ENCODE peak calls at places on chromosomes 16 and 17, in six cellular contexts. T is ascending aorta, S is upper lobe of right lung, Q is heart right ventricle, J is endodermal cell, C is testis. I is an unnamed sample. For H3K36me3, the result is how much of the 10 kb centered on the place peaks cover.

GRCh38 chr16:10093564-10093963 is 88.7 kb downstream of the GRIN2A start:
- DNase-seq in T (no peak), S (no peak), Q (no peak), J (no peak), C (no peak), I (no peak)

GRCh38 chr16:82016268-82016667 is 5.0 kb upstream of the SDR42E1 start:
- DNase-seq in T (no peak), S (no peak), Q (peak), J (no peak), C (no peak), I (no peak)

GRCh38 chr17:30969989-30970680 is 704 bp upstream of the RNF135 start:
- DNase-seq in T (peak), S (no peak), Q (no peak), J (peak), C (peak), I (no peak)

GRCh38 chr17:7224110-7224509 is 4.4 kb downstream of the ACADVL start:
- DNase-seq in T (no peak), S (no peak), Q (peak), J (no peak), C (no peak), I (no peak)

GRCh38 chr17:82272495-82273326 is 789 bp downstream of the CSNK1D start:
- DNase-seq in T (peak), S (peak), Q (peak), J (peak), C (peak), I (peak)

GRCh38 chr16:2687531-2688308 is 5.4 kb downstream of the KCTD5 start:
- DNase-seq in T (no peak), S (peak), Q (no peak), J (no peak), C (no peak), I (no peak)

GRCh38 chr17:7466644-7467341 is 12.6 kb downstream of the ZBTB4 start:
- DNase-seq in T (peak), S (no peak), Q (peak), J (no peak), C (peak), I (no peak)

GRCh38 chr17:6386041-6386630 is 48.8 kb downstream of the AIPL1 start:
- DNase-seq in T (no peak), S (no peak), Q (no peak), J (peak), C (no peak), I (no peak)

GRCh38 chr16:80852261-80852872 is 48.0 kb upstream of the CDYL2 start:
- DNase-seq in T (no peak), S (no peak), Q (no peak), J (peak), C (peak), I (peak)

GRCh38 chr16:72985148-72985882 is 62.6 kb downstream of the ZFHX3 start:
- DNase-seq in T (peak), S (no peak), Q (peak), J (peak), C (peak), I (no peak)

GRCh38 chr17:70288540-70289290 is 119.4 kb downstream of the KCNJ2 start:
- DNase-seq in T (no peak), S (no peak), Q (no peak), J (no peak), C (no peak), I (no peak)

GRCh38 chr16:14485811-14486519 is 144.1 kb downstream of the PARN start:
- DNase-seq in T (no peak), S (no peak), Q (no peak), J (no peak), C (no peak), I (no peak)

DNA sequence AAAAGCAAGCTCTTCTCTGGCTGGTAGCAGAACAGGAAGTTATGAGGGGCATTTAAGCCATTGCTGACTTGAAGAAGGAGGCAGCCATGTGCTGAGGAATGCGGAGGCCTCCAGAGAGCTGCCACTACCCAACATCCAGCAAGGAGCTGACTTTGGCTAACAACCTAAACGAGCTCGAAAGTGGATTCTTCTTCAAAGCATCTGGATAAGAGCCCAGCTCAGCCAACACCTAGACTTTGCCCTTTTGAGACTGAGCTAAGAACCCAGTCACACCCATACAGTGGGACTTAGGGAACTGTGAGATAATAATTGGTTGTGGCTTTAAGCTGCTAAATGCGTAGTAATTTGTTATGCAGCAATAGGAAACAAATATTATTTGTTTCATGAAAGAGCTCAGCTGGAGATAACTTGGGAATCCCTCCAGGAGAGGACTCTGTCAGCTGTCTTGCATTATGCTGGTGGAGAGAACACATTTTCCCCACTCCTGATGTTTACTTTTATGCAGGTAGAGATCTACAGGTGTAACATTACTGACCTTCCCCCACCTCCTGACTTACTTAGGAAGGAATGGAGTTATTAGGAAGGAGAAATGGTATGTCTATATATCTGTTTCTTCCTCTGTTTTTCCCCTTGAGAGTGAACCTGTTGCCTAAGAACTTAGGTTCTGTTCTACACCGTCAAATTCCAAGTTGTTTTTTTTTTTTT is 52.7 kb upstream of the ZNF629 start:
- DNase-seq in T (no peak), S (no peak), Q (no peak), J (peak), C (no peak), I (no peak)
- H3K4me3 ChIP-seq in T (no peak), S (no peak), Q (no peak), J (peak), C (no peak), I (no peak)

DNA sequence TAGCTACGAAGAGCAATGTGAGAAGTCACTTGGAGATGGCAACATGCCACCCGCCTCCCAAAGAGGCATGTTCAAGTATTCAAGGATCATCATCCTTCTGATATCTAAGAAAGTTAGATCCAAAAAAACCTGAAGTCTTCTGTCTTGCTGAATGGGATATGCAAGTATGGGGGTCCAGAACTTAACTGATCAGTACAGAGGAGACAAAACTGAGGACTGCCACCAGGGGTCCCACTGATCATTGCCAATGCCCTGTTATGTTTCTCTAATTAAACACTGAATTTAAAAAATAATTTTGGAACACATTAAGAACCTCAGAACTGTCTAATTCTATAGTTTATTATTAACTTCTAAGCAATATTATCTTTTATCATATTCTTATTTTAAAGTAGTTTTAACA is 99.7 kb downstream of the CDH8 start:
- DNase-seq in T (no peak), S (no peak), Q (no peak), J (peak), C (no peak), I (no peak)
- TF ChIP-seq CTCF in T (no peak), S (no peak), Q (peak), J (peak), C (no peak), I (peak)

GRCh38 chr17:39717660-39718059 is 12.7 kb downstream of the MIEN1 start:
- DNase-seq in T (no peak), S (no peak), Q (no peak), J (no peak), C (no peak), I (no peak)

GRCh38 chr17:39722104-39722503 is 8.2 kb downstream of the MIEN1 start:
- DNase-seq in T (no peak), S (no peak), Q (no peak), J (no peak), C (no peak), I (no peak)

GRCh38 chr17:39716879-39717536 is 13.3 kb downstream of the MIEN1 start:
- DNase-seq in T (no peak), S (no peak), Q (no peak), J (no peak), C (no peak), I (no peak)

GRCh38 chr17:39719563-39719962 is 10.8 kb downstream of the MIEN1 start:
- DNase-seq in T (no peak), S (no peak), Q (no peak), J (no peak), C (no peak), I (no peak)

DNA sequence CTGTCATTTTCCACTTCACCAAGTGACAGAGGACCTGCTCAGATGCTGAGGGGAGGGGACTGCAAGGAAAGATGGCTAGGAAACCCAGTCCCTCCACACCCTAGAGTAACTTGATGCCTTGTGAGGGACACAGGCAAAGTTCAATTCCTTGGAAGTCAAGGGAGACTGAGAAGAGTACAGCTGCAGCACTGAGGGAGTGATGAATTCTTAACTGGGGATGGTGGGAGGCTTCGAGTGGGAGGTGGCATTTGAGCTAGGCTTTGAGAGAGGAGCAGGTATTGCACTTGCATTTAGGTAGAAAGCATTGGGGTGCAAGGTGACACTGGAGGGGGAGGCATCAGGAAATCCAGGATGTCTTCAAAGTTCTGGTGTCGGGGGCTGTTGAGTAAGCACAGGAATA is 10.4 kb downstream of the MIEN1 start:
- DNase-seq in T (no peak), S (no peak), Q (no peak), J (no peak), C (no peak), I (no peak)
- H3K36me3 ChIP-seq in T (half or more), S (under half), Q (half or more), J (half or more), C (under half), I (under half)

DNA sequence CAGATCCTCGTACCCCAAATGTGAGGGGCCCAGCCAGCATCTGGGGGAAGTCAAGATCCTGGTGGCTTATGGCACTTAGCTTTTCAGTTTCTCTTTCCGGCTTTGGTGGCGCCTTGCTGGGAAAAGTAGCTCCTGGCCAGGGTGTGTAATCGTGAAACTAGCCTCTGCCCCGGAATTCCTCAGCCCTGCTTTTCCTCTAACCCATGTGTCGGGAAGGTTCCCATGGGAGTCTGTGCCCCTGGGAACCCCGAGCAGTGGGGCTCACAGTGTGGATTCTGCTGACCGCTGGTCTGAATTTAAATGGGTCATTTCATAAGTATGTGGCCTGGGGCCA is 3.3 kb upstream of the SOCS1 start:
- DNase-seq in T (no peak), S (no peak), Q (no peak), J (no peak), C (no peak), I (no peak)
- H3K4me3 ChIP-seq in T (peak), S (peak), Q (no peak), J (no peak), C (no peak), I (no peak)

DNA sequence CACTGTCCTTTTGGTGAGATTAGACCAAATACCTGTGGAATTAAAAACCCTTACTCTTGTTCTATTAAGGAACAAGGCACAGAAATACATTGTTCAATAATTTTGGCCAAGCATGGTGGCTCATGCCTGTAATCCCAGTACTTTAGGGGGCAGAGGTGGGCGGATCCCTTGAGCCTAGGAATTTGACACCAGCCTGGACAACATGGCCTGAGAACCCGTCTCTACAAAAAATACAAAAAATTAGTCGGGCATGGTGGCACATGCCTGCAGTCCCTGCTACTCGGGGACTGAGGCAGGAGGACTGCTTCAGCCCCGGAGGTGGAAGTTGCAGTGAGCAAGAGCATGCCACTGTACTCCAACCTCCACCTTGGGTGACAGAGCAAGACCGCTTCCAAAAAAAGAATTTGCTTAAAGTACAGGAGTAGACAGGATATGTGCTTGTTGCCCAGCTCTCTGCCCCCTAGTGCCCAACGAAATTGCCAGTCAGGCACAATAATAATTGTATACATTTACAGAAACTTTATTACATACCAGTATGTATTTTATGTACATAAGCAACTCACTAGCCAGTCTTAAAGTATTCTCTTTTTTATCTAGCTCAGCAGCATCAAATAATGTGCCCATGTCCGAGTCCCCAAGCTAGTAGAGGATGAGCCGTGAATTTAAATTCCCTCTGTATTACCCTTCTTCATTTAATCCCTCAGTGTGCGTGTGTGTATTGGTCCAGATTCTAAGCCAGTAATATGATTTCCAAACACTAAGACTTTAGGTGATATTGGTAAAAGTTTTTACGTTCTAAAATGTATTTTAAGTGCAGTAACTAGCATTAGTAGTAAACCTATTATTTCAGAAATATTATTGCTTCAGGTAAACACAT is 1.4 kb downstream of the THUMPD1 start:
- DNase-seq in T (no peak), S (no peak), Q (no peak), J (no peak), C (no peak), I (no peak)
- TF ChIP-seq CTCF in T (no peak), S (peak), Q (peak), J (peak), C (peak), I (peak)

I was measured in BE2C.